ENCODE peak calls at places on chromosomes 2 and 18, in six cellular contexts. One of them, this sample, is unnamed.
A peak's percentile ranks its signal among the peaks of the same experiment; 100 is the strongest.

GRCh38 chr2:134582547-134582899 is 136.3 kb downstream of the TMEM163 start:
- DNase-seq in IMR-90: no peak
- DNase-seq in neuronal stem cell: no peak
- DNase-seq in H1: no peak
- DNase-seq in mesendoderm: no peak
- DNase-seq in H9: no peak
- DNase-seq in this sample: no peak

GRCh38 chr2:71494523-71495155 is 41.3 kb downstream of the DYSF start:
- DNase-seq in H1: no peak
- DNase-seq in mesendoderm: no peak
- DNase-seq in neuronal stem cell: no peak
- DNase-seq in IMR-90: no peak
- DNase-seq in H9: no peak
- DNase-seq in this sample: no peak

GRCh38 chr2:159984034-159984433 is 78.4 kb downstream of the PLA2R1 start:
- DNase-seq in H1: no peak
- DNase-seq in IMR-90: no peak
- DNase-seq in H9: no peak
- DNase-seq in neuronal stem cell: no peak
- DNase-seq in mesendoderm: no peak
- DNase-seq in this sample: no peak

GRCh38 chr2:9790702-9791225 is 52.5 kb upstream of the TAF1B start:
- DNase-seq in H1: no peak
- DNase-seq in H9: no peak
- DNase-seq in mesendoderm: no peak
- DNase-seq in IMR-90: no peak
- DNase-seq in neuronal stem cell: no peak
- DNase-seq in this sample: no peak

GRCh38 chr2:62221141-62221540 is 25.2 kb downstream of the B3GNT2 start:
- DNase-seq in mesendoderm: no peak
- DNase-seq in H1: no peak
- DNase-seq in IMR-90: peak; percentile 30
- DNase-seq in neuronal stem cell: no peak
- DNase-seq in H9: no peak
- DNase-seq in this sample: peak; percentile 63

GRCh38 chr2:128466377-128467175 is 147.9 kb upstream of the HS6ST1 start:
- DNase-seq in neuronal stem cell: no peak
- DNase-seq in IMR-90: no peak
- DNase-seq in mesendoderm: no peak
- DNase-seq in H9: peak; percentile 13
- DNase-seq in H1: no peak
- DNase-seq in this sample: no peak

GRCh38 chr18:681985-682384 is 24.5 kb downstream of the TYMS start:
- DNase-seq in mesendoderm: no peak
- DNase-seq in H1: no peak
- DNase-seq in neuronal stem cell: no peak
- DNase-seq in IMR-90: no peak
- DNase-seq in H9: no peak
- DNase-seq in this sample: no peak

GRCh38 chr2:232604535-232604934 is 28.9 kb upstream of the EFHD1 start:
- DNase-seq in IMR-90: no peak
- DNase-seq in mesendoderm: no peak
- DNase-seq in neuronal stem cell: no peak
- DNase-seq in H1: no peak
- DNase-seq in H9: no peak
- DNase-seq in this sample: no peak

GRCh38 chr18:74905245-74905644 is 303.7 kb downstream of the PTGR3 start:
- DNase-seq in neuronal stem cell: no peak
- DNase-seq in IMR-90: no peak
- DNase-seq in mesendoderm: no peak
- DNase-seq in H1: no peak
- DNase-seq in H9: no peak
- DNase-seq in this sample: no peak

GRCh38 chr2:223654384-223654915 is 52.3 kb upstream of the SCG2 start:
- DNase-seq in H1: no peak
- DNase-seq in IMR-90: peak; percentile 77
- DNase-seq in neuronal stem cell: no peak
- DNase-seq in H9: no peak
- DNase-seq in mesendoderm: no peak
- DNase-seq in this sample: peak; percentile 65

GRCh38 chr2:136056077-136056688 is 61.8 kb downstream of the CXCR4 start:
- DNase-seq in H9: no peak
- DNase-seq in IMR-90: no peak
- DNase-seq in H1: no peak
- DNase-seq in neuronal stem cell: no peak
- DNase-seq in mesendoderm: no peak
- DNase-seq in this sample: no peak

GRCh38 chr2:64888591-64889309 is 100.4 kb upstream of the SLC1A4 start:
- DNase-seq in IMR-90: peak; percentile 55
- DNase-seq in H1: no peak
- DNase-seq in neuronal stem cell: no peak
- DNase-seq in H9: peak; percentile 72
- DNase-seq in mesendoderm: peak; percentile 90
- DNase-seq in this sample: peak; percentile 61

GRCh38 chr2:206736935-206737334 is 18.7 kb upstream of the DYTN start:
- DNase-seq in mesendoderm: no peak
- DNase-seq in H9: no peak
- DNase-seq in H1: no peak
- DNase-seq in neuronal stem cell: no peak
- DNase-seq in IMR-90: no peak
- DNase-seq in this sample: no peak

GRCh38 chr18:59149007-59149406 is 9.3 kb downstream of the SEC11C start:
- DNase-seq in IMR-90: no peak
- DNase-seq in neuronal stem cell: no peak
- DNase-seq in H1: no peak
- DNase-seq in H9: no peak
- DNase-seq in mesendoderm: no peak
- DNase-seq in this sample: no peak

GRCh38 chr18:12990128-12990485 is 1.1 kb upstream of the CEP192 start:
- DNase-seq in IMR-90: no peak
- DNase-seq in H1: no peak
- DNase-seq in H9: no peak
- DNase-seq in neuronal stem cell: no peak
- DNase-seq in mesendoderm: no peak
- DNase-seq in this sample: peak; percentile 1

GRCh38 chr2:3184167-3184566 is 193.5 kb downstream of the EIPR1 start:
- DNase-seq in mesendoderm: no peak
- DNase-seq in IMR-90: no peak
- DNase-seq in H9: no peak
- DNase-seq in neuronal stem cell: no peak
- DNase-seq in H1: no peak
- DNase-seq in this sample: no peak
- H3K4me1 ChIP-seq in mesendoderm: no peaks in the 10 kb centered on the region
- H3K4me1 ChIP-seq in IMR-90: no peaks in the 10 kb centered on the region
- H3K4me1 ChIP-seq in H9: no peaks in the 10 kb centered on the region
- H3K4me1 ChIP-seq in neuronal stem cell: peaks cover 6% of the 10 kb centered on the region
- H3K4me1 ChIP-seq in H1: no peaks in the 10 kb centered on the region
- H3K4me1 ChIP-seq in this sample: peaks cover 6% of the 10 kb centered on the region

DNA sequence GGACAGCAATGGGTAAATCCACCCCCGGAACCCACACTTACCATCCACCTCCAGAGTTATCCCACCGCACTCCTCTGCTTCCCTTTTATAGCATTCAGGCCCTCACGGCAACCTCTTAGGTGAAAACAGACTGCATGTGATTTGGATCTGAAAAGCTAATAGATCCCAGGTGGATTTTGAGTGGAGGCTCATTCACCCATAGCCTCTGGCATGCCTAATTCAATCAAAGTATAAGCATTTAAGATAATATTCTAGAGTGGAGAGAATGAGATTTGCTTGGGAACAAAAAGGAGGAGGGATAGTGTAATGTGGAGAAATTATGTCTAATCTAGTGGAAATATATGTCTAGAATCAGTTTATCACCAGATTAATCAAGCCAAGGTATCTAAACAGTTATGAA is 17.1 kb downstream of the SLC14A1 start:
- DNase-seq in IMR-90: no peak
- DNase-seq in neuronal stem cell: no peak
- DNase-seq in H1: no peak
- DNase-seq in H9: no peak
- DNase-seq in mesendoderm: no peak
- DNase-seq in this sample: no peak
- H2BK5ac ChIP-seq in IMR-90: no peak overlapping the region
- H2BK5ac ChIP-seq in neuronal stem cell: no peak overlapping the region
- H2BK5ac ChIP-seq in H1: no peak overlapping the region
- H2BK5ac ChIP-seq in H9: no peak overlapping the region
- H2BK5ac ChIP-seq in mesendoderm: no peak overlapping the region
- H2BK5ac ChIP-seq in this sample: no peak overlapping the region

GRCh38 chr2:196606516-196606915 is 33.0 kb upstream of the CCDC150 start:
- DNase-seq in H9: no peak
- DNase-seq in mesendoderm: no peak
- DNase-seq in H1: no peak
- DNase-seq in IMR-90: no peak
- DNase-seq in neuronal stem cell: no peak
- DNase-seq in this sample: no peak
- H2BK15ac ChIP-seq in H9: no peak overlapping the region
- H2BK15ac ChIP-seq in mesendoderm: no peak overlapping the region
- H2BK15ac ChIP-seq in H1: no peak overlapping the region
- H2BK15ac ChIP-seq in IMR-90: no peak overlapping the region
- H2BK15ac ChIP-seq in neuronal stem cell: no peak overlapping the region
- H2BK15ac ChIP-seq in this sample: no peak overlapping the region

GRCh38 chr2:133570547-133570946 is 2.3 kb upstream of the NCKAP5 start:
- DNase-seq in H1: no peak
- DNase-seq in neuronal stem cell: no peak
- DNase-seq in mesendoderm: no peak
- DNase-seq in IMR-90: no peak
- DNase-seq in H9: no peak
- DNase-seq in this sample: no peak

GRCh38 chr2:133573771-133574170 is 5.5 kb upstream of the NCKAP5 start:
- DNase-seq in neuronal stem cell: no peak
- DNase-seq in mesendoderm: no peak
- DNase-seq in H9: no peak
- DNase-seq in IMR-90: no peak
- DNase-seq in H1: no peak
- DNase-seq in this sample: no peak

GRCh38 chr2:133568598-133568997 is 335 bp upstream of the NCKAP5 start:
- DNase-seq in neuronal stem cell: no peak
- DNase-seq in IMR-90: no peak
- DNase-seq in mesendoderm: no peak
- DNase-seq in H1: no peak
- DNase-seq in H9: no peak
- DNase-seq in this sample: no peak

GRCh38 chr2:133569416-133569815 is 1.2 kb upstream of the NCKAP5 start:
- DNase-seq in H1: no peak
- DNase-seq in mesendoderm: no peak
- DNase-seq in H9: no peak
- DNase-seq in IMR-90: peak; percentile 53
- DNase-seq in neuronal stem cell: no peak
- DNase-seq in this sample: peak; percentile 11

DNA sequence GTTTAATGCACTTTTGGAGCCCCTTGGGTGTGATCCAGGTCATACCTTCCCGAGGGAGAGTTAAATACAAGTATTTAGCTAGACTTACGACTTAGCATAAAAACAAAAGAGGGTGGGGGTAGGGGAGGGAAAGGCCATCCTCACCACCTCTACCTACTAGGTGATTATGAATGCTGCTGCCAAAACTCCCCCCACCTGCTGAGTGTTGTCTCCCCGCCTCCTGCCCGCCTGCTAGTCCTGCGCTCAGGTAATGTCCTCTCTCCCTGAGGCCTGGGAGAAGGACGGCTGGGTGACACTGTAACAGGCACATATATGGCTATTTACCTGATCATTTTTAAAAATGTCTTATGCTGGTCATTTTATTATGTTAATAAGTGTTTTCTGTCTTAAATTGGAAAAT is 3.0 kb upstream of the NCKAP5 start:
- DNase-seq in H9: peak; percentile 66
- DNase-seq in H1: peak; percentile 53
- DNase-seq in IMR-90: no peak
- DNase-seq in neuronal stem cell: no peak
- DNase-seq in mesendoderm: no peak
- DNase-seq in this sample: no peak
- H3K4me1 ChIP-seq in H9: peaks cover 11% of the 10 kb centered on the region
- H3K4me1 ChIP-seq in H1: peaks cover 5% of the 10 kb centered on the region
- H3K4me1 ChIP-seq in IMR-90: peaks cover 14% of the 10 kb centered on the region
- H3K4me1 ChIP-seq in neuronal stem cell: peaks cover 10% of the 10 kb centered on the region
- H3K4me1 ChIP-seq in mesendoderm: peaks cover 2% of the 10 kb centered on the region
- H3K4me1 ChIP-seq in this sample: peaks cover 8% of the 10 kb centered on the region

GRCh38 chr18:80200932-80201672 is 46.2 kb downstream of the PARD6G start:
- DNase-seq in IMR-90: no peak
- DNase-seq in neuronal stem cell: no peak
- DNase-seq in H9: no peak
- DNase-seq in H1: no peak
- DNase-seq in mesendoderm: no peak
- DNase-seq in this sample: no peak
- H2BK5ac ChIP-seq in IMR-90: no peak overlapping the region
- H2BK5ac ChIP-seq in neuronal stem cell: no peak overlapping the region
- H2BK5ac ChIP-seq in H9: no peak overlapping the region
- H2BK5ac ChIP-seq in H1: no peak overlapping the region
- H2BK5ac ChIP-seq in mesendoderm: no peak overlapping the region
- H2BK5ac ChIP-seq in this sample: no peak overlapping the region

GRCh38 chr2:197322729-197323720 is 12.4 kb upstream of the ANKRD44 start:
- DNase-seq in IMR-90: no peak
- DNase-seq in neuronal stem cell: no peak
- DNase-seq in H9: no peak
- DNase-seq in H1: no peak
- DNase-seq in mesendoderm: peak; percentile 98
- DNase-seq in this sample: peak; percentile 14
- H2BK15ac ChIP-seq in IMR-90: no peak overlapping the region
- H2BK15ac ChIP-seq in neuronal stem cell: no peak overlapping the region
- H2BK15ac ChIP-seq in H9: no peak overlapping the region
- H2BK15ac ChIP-seq in H1: no peak overlapping the region
- H2BK15ac ChIP-seq in mesendoderm: no peak overlapping the region
- H2BK15ac ChIP-seq in this sample: no peak overlapping the region

GRCh38 chr2:38127277-38127676 is 51.3 kb upstream of the CYP1B1 start:
- DNase-seq in neuronal stem cell: no peak
- DNase-seq in mesendoderm: no peak
- DNase-seq in H1: no peak
- DNase-seq in IMR-90: no peak
- DNase-seq in H9: no peak
- DNase-seq in this sample: no peak
- H3K4me1 ChIP-seq in neuronal stem cell: no peaks in the 10 kb centered on the region
- H3K4me1 ChIP-seq in mesendoderm: no peaks in the 10 kb centered on the region
- H3K4me1 ChIP-seq in H1: no peaks in the 10 kb centered on the region
- H3K4me1 ChIP-seq in IMR-90: no peaks in the 10 kb centered on the region
- H3K4me1 ChIP-seq in H9: no peaks in the 10 kb centered on the region
- H3K4me1 ChIP-seq in this sample: no peaks in the 10 kb centered on the region

GRCh38 chr18:54224379-54225014 is at the start of gene MBD2:
- DNase-seq in H1: peak; percentile 89
- DNase-seq in neuronal stem cell: peak; percentile 97
- DNase-seq in H9: peak; percentile 96
- DNase-seq in IMR-90: peak; percentile 93
- DNase-seq in mesendoderm: peak; percentile 98
- DNase-seq in this sample: peak; percentile 94
- H2BK5ac ChIP-seq in H1: no peak within 1 kb of the TSS
- H2BK5ac ChIP-seq in neuronal stem cell: no peak within 1 kb of the TSS
- H2BK5ac ChIP-seq in H9: no peak within 1 kb of the TSS
- H2BK5ac ChIP-seq in IMR-90: peak within 1 kb of the TSS; percentile 55
- H2BK5ac ChIP-seq in mesendoderm: peak within 1 kb of the TSS; percentile 38
- H2BK5ac ChIP-seq in this sample: peak within 1 kb of the TSS; percentile 66

DNA sequence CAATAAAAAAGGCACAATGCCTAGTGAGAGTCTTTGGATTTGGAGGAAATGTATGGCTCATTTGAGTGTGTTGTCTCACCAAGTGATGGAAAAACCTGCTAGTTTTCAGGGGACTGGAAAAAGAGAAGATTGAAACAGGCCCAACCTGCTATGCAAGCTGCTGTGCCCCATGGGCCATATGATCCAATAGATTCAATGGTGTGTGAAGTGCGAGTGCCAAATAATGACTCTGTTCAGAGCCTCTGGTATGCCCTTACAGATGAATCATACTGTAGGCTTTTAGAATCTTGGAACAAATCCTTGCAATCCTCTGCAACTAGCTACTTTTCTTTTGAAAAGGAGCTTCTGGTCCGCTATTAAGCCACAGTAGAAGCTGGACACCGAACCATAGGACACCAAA is 529.8 kb upstream of the CNTNAP5 start:
- DNase-seq in IMR-90: no peak
- DNase-seq in mesendoderm: no peak
- DNase-seq in neuronal stem cell: no peak
- DNase-seq in H9: no peak
- DNase-seq in H1: no peak
- DNase-seq in this sample: no peak
- H2BK15ac ChIP-seq in IMR-90: no peak overlapping the region
- H2BK15ac ChIP-seq in mesendoderm: no peak overlapping the region
- H2BK15ac ChIP-seq in neuronal stem cell: no peak overlapping the region
- H2BK15ac ChIP-seq in H9: no peak overlapping the region
- H2BK15ac ChIP-seq in H1: no peak overlapping the region
- H2BK15ac ChIP-seq in this sample: no peak overlapping the region